ENCODE peak calls at places on chromosomes 16 and 17, in six cellular contexts. One of them, this sample, is unnamed.

GRCh38 chr17:54727624-54728023 is 173.0 kb upstream of the TOM1L1 start:
- DNase-seq in hepatocyte: no peak
- DNase-seq in mucosa of gallbladder: no peak
- DNase-seq in fibroblast of gingiva: no peak
- DNase-seq in GM13976: no peak
- DNase-seq in T follicular helper cell: no peak
- DNase-seq in this sample: no peak

GRCh38 chr17:63516910-63517824 is 6.0 kb upstream of the KCNH6 start:
- DNase-seq in hepatocyte: no peak
- DNase-seq in mucosa of gallbladder: no peak
- DNase-seq in fibroblast of gingiva: no peak
- DNase-seq in GM13976: no peak
- DNase-seq in T follicular helper cell: no peak
- DNase-seq in this sample: no peak

GRCh38 chr16:26963109-26963508 is 103.6 kb upstream of the C16orf82 start:
- DNase-seq in hepatocyte: peak; percentile 12
- DNase-seq in mucosa of gallbladder: no peak
- DNase-seq in fibroblast of gingiva: peak; percentile 5
- DNase-seq in GM13976: no peak
- DNase-seq in T follicular helper cell: no peak
- DNase-seq in this sample: peak; percentile 22

GRCh38 chr16:87461466-87461975 is 31.3 kb downstream of the ZCCHC14 start:
- DNase-seq in hepatocyte: peak; percentile 95
- DNase-seq in mucosa of gallbladder: peak; percentile 89
- DNase-seq in fibroblast of gingiva: no peak
- DNase-seq in GM13976: peak; percentile 76
- DNase-seq in T follicular helper cell: no peak
- DNase-seq in this sample: peak; percentile 70

GRCh38 chr17:8326591-8327583 is 12.8 kb upstream of the ODF4 start:
- DNase-seq in hepatocyte: peak; percentile 60
- DNase-seq in mucosa of gallbladder: no peak
- DNase-seq in fibroblast of gingiva: no peak
- DNase-seq in GM13976: peak; percentile 71
- DNase-seq in T follicular helper cell: no peak
- DNase-seq in this sample: peak; percentile 16

GRCh38 chr17:76983075-76983411 is 114.8 kb downstream of the MGAT5B start:
- DNase-seq in hepatocyte: no peak
- DNase-seq in mucosa of gallbladder: no peak
- DNase-seq in fibroblast of gingiva: no peak
- DNase-seq in GM13976: no peak
- DNase-seq in T follicular helper cell: no peak
- DNase-seq in this sample: no peak

GRCh38 chr16:81514568-81515258 is 70.1 kb downstream of the CMIP start:
- DNase-seq in hepatocyte: no peak
- DNase-seq in mucosa of gallbladder: no peak
- DNase-seq in fibroblast of gingiva: no peak
- DNase-seq in GM13976: no peak
- DNase-seq in T follicular helper cell: no peak
- DNase-seq in this sample: no peak

GRCh38 chr16:90035902-90036301 is 16.6 kb upstream of the DBNDD1 start:
- DNase-seq in hepatocyte: no peak
- DNase-seq in mucosa of gallbladder: no peak
- DNase-seq in fibroblast of gingiva: no peak
- DNase-seq in GM13976: no peak
- DNase-seq in T follicular helper cell: no peak
- DNase-seq in this sample: no peak

GRCh38 chr17:40554646-40555295 is 10.5 kb downstream of the CCR7 start:
- DNase-seq in hepatocyte: no peak
- DNase-seq in mucosa of gallbladder: no peak
- DNase-seq in fibroblast of gingiva: no peak
- DNase-seq in GM13976: peak; percentile 20
- DNase-seq in T follicular helper cell: no peak
- DNase-seq in this sample: no peak

GRCh38 chr17:79739148-79740062 is 8.7 kb downstream of the ENPP7 start:
- DNase-seq in hepatocyte: no peak
- DNase-seq in mucosa of gallbladder: no peak
- DNase-seq in fibroblast of gingiva: no peak
- DNase-seq in GM13976: no peak
- DNase-seq in T follicular helper cell: no peak
- DNase-seq in this sample: no peak